ENCODE peak calls at places on chromosomes 5 and 9, in four cellular contexts. One of them, this sample, is unnamed.

GRCh38 chr5:147382776-147383175 is 127.1 kb downstream of the DPYSL3 start:
- DNase-seq in DND-41: no peak
- DNase-seq in neural progenitor cell: no peak
- DNase-seq in H1: no peak
- DNase-seq in this sample: no peak

GRCh38 chr5:107286447-107287098 is 384.2 kb downstream of the EFNA5 start:
- DNase-seq in DND-41: no peak
- DNase-seq in neural progenitor cell: no peak
- DNase-seq in H1: no peak
- DNase-seq in this sample: no peak

GRCh38 chr9:80320916-80321315 is 749.2 kb downstream of the TLE4 start:
- DNase-seq in DND-41: no peak
- DNase-seq in neural progenitor cell: no peak
- DNase-seq in H1: no peak
- DNase-seq in this sample: peak; percentile 13

GRCh38 chr9:93319992-93320490 is 131.4 kb upstream of the FAM120A start:
- DNase-seq in DND-41: no peak
- DNase-seq in neural progenitor cell: no peak
- DNase-seq in H1: no peak
- DNase-seq in this sample: peak; percentile 3

GRCh38 chr5:137796279-137796678 is 42.1 kb upstream of the HNRNPA0 start:
- DNase-seq in DND-41: no peak
- DNase-seq in neural progenitor cell: no peak
- DNase-seq in H1: no peak
- DNase-seq in this sample: no peak

GRCh38 chr5:176775409-176775808 is 35.0 kb upstream of the UNC5A start:
- DNase-seq in DND-41: no peak
- DNase-seq in neural progenitor cell: no peak
- DNase-seq in H1: no peak
- DNase-seq in this sample: no peak

GRCh38 chr9:134321957-134322741 is 4.1 kb upstream of the RXRA start:
- DNase-seq in DND-41: no peak
- DNase-seq in neural progenitor cell: no peak
- DNase-seq in H1: no peak
- DNase-seq in this sample: no peak

GRCh38 chr9:127664678-127665507 is 41.9 kb upstream of the CFAP157 start:
- DNase-seq in DND-41: no peak
- DNase-seq in neural progenitor cell: peak; percentile 23
- DNase-seq in H1: no peak
- DNase-seq in this sample: no peak

GRCh38 chr5:151288180-151288579 is 15.4 kb downstream of the SLC36A3 start:
- DNase-seq in DND-41: no peak
- DNase-seq in neural progenitor cell: no peak
- DNase-seq in H1: no peak
- DNase-seq in this sample: no peak

GRCh38 chr5:9716838-9717281 is 86.7 kb upstream of the TAS2R1 start:
- DNase-seq in DND-41: no peak
- DNase-seq in neural progenitor cell: no peak
- DNase-seq in H1: no peak
- DNase-seq in this sample: peak; percentile 87

GRCh38 chr9:3027260-3027659 is 183.4 kb upstream of the PUM3 start:
- DNase-seq in DND-41: no peak
- DNase-seq in neural progenitor cell: no peak
- DNase-seq in H1: no peak
- DNase-seq in this sample: no peak

GRCh38 chr5:33049298-33049697 is 338.2 kb downstream of the NPR3 start:
- DNase-seq in DND-41: no peak
- DNase-seq in neural progenitor cell: no peak
- DNase-seq in H1: no peak
- DNase-seq in this sample: no peak

GRCh38 chr5:124628721-124629596 is 117.5 kb downstream of the ZNF608 start:
- DNase-seq in DND-41: no peak
- DNase-seq in neural progenitor cell: no peak
- DNase-seq in H1: peak; percentile 39
- DNase-seq in this sample: peak; percentile 99

GRCh38 chr5:179201986-179202385 is 141.8 kb downstream of the ZNF354C start:
- DNase-seq in DND-41: no peak
- DNase-seq in neural progenitor cell: no peak
- DNase-seq in H1: no peak
- DNase-seq in this sample: no peak

GRCh38 chr9:112970939-112971338 is 41.1 kb downstream of the ZNF883 start:
- DNase-seq in DND-41: no peak
- DNase-seq in neural progenitor cell: no peak
- DNase-seq in H1: no peak
- DNase-seq in this sample: peak; percentile 2

GRCh38 chr5:103243665-103244064 is 14.9 kb upstream of the MACIR start:
- DNase-seq in DND-41: no peak
- DNase-seq in neural progenitor cell: no peak
- DNase-seq in H1: no peak
- DNase-seq in this sample: peak; percentile 94

GRCh38 chr5:55003432-55004065 is 18.2 kb upstream of the ESM1 start:
- DNase-seq in DND-41: no peak
- DNase-seq in neural progenitor cell: no peak
- DNase-seq in H1: no peak
- DNase-seq in this sample: no peak

GRCh38 chr9:129561594-129562281 is 59.2 kb downstream of the C9orf50 start:
- DNase-seq in DND-41: no peak
- DNase-seq in neural progenitor cell: peak; percentile 56
- DNase-seq in H1: no peak
- DNase-seq in this sample: peak; percentile 58

GRCh38 chr9:33081128-33081851 is 4.8 kb upstream of the SMU1 start:
- DNase-seq in DND-41: peak; percentile 81
- DNase-seq in neural progenitor cell: peak; percentile 85
- DNase-seq in H1: peak; percentile 34
- DNase-seq in this sample: peak; percentile 93

GRCh38 chr9:123550797-123551196 is 194.8 kb downstream of the CRB2 start:
- DNase-seq in DND-41: no peak
- DNase-seq in neural progenitor cell: peak; percentile 91
- DNase-seq in H1: no peak
- DNase-seq in this sample: no peak

GRCh38 chr9:126410229-126410628 is 83.6 kb downstream of the MVB12B start:
- DNase-seq in DND-41: no peak
- DNase-seq in neural progenitor cell: no peak
- DNase-seq in H1: no peak
- DNase-seq in this sample: no peak

GRCh38 chr5:1388383-1388967 is 43.6 kb upstream of the CLPTM1L start:
- DNase-seq in DND-41: no peak
- DNase-seq in neural progenitor cell: no peak
- DNase-seq in H1: no peak
- DNase-seq in this sample: no peak

GRCh38 chr5:321726-322251 is 275 bp downstream of the AHRR start:
- DNase-seq in DND-41: no peak
- DNase-seq in neural progenitor cell: no peak
- DNase-seq in H1: no peak
- DNase-seq in this sample: no peak

DNA sequence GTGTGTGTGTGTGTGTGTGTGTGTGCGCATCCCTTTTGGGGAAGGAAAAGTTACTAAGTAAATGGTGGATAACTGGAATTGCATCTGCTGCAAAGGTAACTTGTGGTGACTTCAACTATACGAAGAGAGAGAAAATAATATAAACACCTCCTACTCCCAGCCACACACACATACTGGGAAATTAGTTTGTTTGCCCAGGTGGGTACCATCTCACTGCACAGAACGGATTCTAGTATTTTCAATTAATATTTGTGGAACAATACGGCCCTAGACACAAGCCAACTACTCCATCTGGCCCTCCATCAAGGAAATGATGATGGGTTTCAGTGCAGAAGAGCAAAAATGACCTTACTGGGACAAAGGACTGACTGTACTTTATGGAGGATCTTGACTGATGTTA is 32.2 kb upstream of the TXN start:
- DNase-seq in DND-41: no peak
- DNase-seq in neural progenitor cell: no peak
- DNase-seq in H1: no peak
- DNase-seq in this sample: no peak
- H3K4me1 ChIP-seq in DND-41: no peaks in the 10 kb centered on the region
- H3K4me1 ChIP-seq in neural progenitor cell: no peaks in the 10 kb centered on the region
- H3K4me1 ChIP-seq in H1: no peaks in the 10 kb centered on the region
- H3K4me1 ChIP-seq in this sample: no peaks in the 10 kb centered on the region

GRCh38 chr9:89022902-89023301 is 31.6 kb downstream of the S1PR3 start:
- DNase-seq in DND-41: no peak
- DNase-seq in neural progenitor cell: no peak
- DNase-seq in H1: no peak
- DNase-seq in this sample: peak; percentile 79
- H3K27ac ChIP-seq in DND-41: no peak overlapping the region
- H3K27ac ChIP-seq in neural progenitor cell: no peak overlapping the region
- H3K27ac ChIP-seq in H1: no peak overlapping the region
- H3K27ac ChIP-seq in this sample: no peak overlapping the region

GRCh38 chr5:34525761-34526160 is 130.4 kb upstream of the RAI14 start:
- DNase-seq in DND-41: no peak
- DNase-seq in neural progenitor cell: no peak
- DNase-seq in H1: no peak
- DNase-seq in this sample: no peak

GRCh38 chr5:34524123-34524522 is 132.0 kb upstream of the RAI14 start:
- DNase-seq in DND-41: no peak
- DNase-seq in neural progenitor cell: no peak
- DNase-seq in H1: no peak
- DNase-seq in this sample: peak; percentile 76

GRCh38 chr5:34521628-34522290 is 134.4 kb upstream of the RAI14 start:
- DNase-seq in DND-41: no peak
- DNase-seq in neural progenitor cell: no peak
- DNase-seq in H1: no peak
- DNase-seq in this sample: no peak

GRCh38 chr5:34523382-34523716 is 132.8 kb upstream of the RAI14 start:
- DNase-seq in DND-41: no peak
- DNase-seq in neural progenitor cell: no peak
- DNase-seq in H1: no peak
- DNase-seq in this sample: no peak

GRCh38 chr5:34522599-34523381 is 133.3 kb upstream of the RAI14 start:
- DNase-seq in DND-41: peak; percentile 49
- DNase-seq in neural progenitor cell: peak; percentile 91
- DNase-seq in H1: peak; percentile 89
- DNase-seq in this sample: peak; percentile 85
- H2AFZ ChIP-seq in DND-41: no peak overlapping the region
- H2AFZ ChIP-seq in neural progenitor cell: peak overlapping the region; percentile 65
- H2AFZ ChIP-seq in H1: no peak overlapping the region
- H2AFZ ChIP-seq in this sample: no peak overlapping the region

GRCh38 chr5:96703384-96703910 is 41.3 kb downstream of the CAST start:
- DNase-seq in DND-41: no peak
- DNase-seq in neural progenitor cell: peak; percentile 9
- DNase-seq in H1: no peak
- DNase-seq in this sample: peak; percentile 55

GRCh38 chr5:96702503-96703383 is 40.6 kb downstream of the CAST start:
- DNase-seq in DND-41: no peak
- DNase-seq in neural progenitor cell: peak; percentile 88
- DNase-seq in H1: no peak
- DNase-seq in this sample: peak; percentile 97

GRCh38 chr5:96706433-96707111 is 44.4 kb downstream of the CAST start:
- DNase-seq in DND-41: no peak
- DNase-seq in neural progenitor cell: no peak
- DNase-seq in H1: no peak
- DNase-seq in this sample: no peak

GRCh38 chr5:96708600-96708999 is 46.4 kb downstream of the CAST start:
- DNase-seq in DND-41: no peak
- DNase-seq in neural progenitor cell: no peak
- DNase-seq in H1: no peak
- DNase-seq in this sample: no peak

DNA sequence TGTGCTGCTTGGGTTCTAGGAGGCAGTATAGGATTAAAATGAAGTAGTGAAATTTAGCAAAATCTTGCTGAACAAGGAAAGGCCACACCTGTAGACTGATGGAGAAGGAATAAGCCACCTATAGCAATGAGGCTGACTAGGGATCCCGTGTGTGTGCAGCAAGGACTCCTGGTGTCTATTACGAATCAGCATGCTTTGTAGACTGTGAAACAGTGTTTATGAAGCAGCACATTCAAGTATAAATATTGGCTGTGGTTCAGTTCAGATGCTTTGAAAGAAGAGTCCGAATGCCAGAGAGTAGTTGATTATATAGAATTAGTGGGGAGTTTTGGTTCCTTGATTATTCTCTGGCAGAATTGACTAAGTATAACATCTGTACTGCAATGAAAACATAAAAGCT is 41.8 kb downstream of the CAST start:
- DNase-seq in DND-41: no peak
- DNase-seq in neural progenitor cell: no peak
- DNase-seq in H1: no peak
- DNase-seq in this sample: peak; percentile 54
- H3K4me1 ChIP-seq in DND-41: no peaks in the 10 kb centered on the region
- H3K4me1 ChIP-seq in neural progenitor cell: peaks cover 12% of the 10 kb centered on the region
- H3K4me1 ChIP-seq in H1: no peaks in the 10 kb centered on the region
- H3K4me1 ChIP-seq in this sample: peaks cover 27% of the 10 kb centered on the region

GRCh38 chr9:81614335-81614734 is 75.0 kb downstream of the TLE1 start:
- DNase-seq in DND-41: no peak
- DNase-seq in neural progenitor cell: no peak
- DNase-seq in H1: no peak
- DNase-seq in this sample: no peak
- H3K27ac ChIP-seq in DND-41: no peak overlapping the region
- H3K27ac ChIP-seq in neural progenitor cell: no peak overlapping the region
- H3K27ac ChIP-seq in H1: no peak overlapping the region
- H3K27ac ChIP-seq in this sample: no peak overlapping the region

GRCh38 chr9:84670106-84670800 is 724 bp downstream of the NTRK2 start:
- DNase-seq in DND-41: no peak
- DNase-seq in neural progenitor cell: peak; percentile 80
- DNase-seq in H1: no peak
- DNase-seq in this sample: no peak

GRCh38 chr9:84669293-84670105 is at the start of gene NTRK2:
- DNase-seq in DND-41: no peak
- DNase-seq in neural progenitor cell: peak; percentile 69
- DNase-seq in H1: no peak
- DNase-seq in this sample: peak; percentile 46

GRCh38 chr9:84669008-84669292 is 579 bp upstream of the NTRK2 start:
- DNase-seq in DND-41: no peak
- DNase-seq in neural progenitor cell: no peak
- DNase-seq in H1: no peak
- DNase-seq in this sample: no peak

GRCh38 chr9:84671651-84672467 is 2.3 kb downstream of the NTRK2 start:
- DNase-seq in DND-41: no peak
- DNase-seq in neural progenitor cell: no peak
- DNase-seq in H1: no peak
- DNase-seq in this sample: no peak

GRCh38 chr9:84670801-84671153 is 1.2 kb downstream of the NTRK2 start:
- DNase-seq in DND-41: no peak
- DNase-seq in neural progenitor cell: no peak
- DNase-seq in H1: no peak
- DNase-seq in this sample: no peak
- H2AFZ ChIP-seq in DND-41: no peak overlapping the region
- H2AFZ ChIP-seq in neural progenitor cell: peak overlapping the region; percentile 69
- H2AFZ ChIP-seq in H1: peak overlapping the region; percentile 64
- H2AFZ ChIP-seq in this sample: no peak overlapping the region